ENCODE peak calls at places on chromosomes 7 and 10, in four cellular contexts. I is naive thymus-derived CD8-positive, alpha-beta T cell; X is T-helper 9 cell; Z is IMR-90. K is an unnamed sample.

GRCh38 chr10:122139627-122140151 is 131.4 kb upstream of the BTBD16 start:
- DNase-seq in I (no peak), X (no peak), Z (no peak), K (peak; percentile 72)

GRCh38 chr10:30857803-30858202 is 173.9 kb downstream of the ZNF438 start:
- DNase-seq in I (no peak), X (no peak), Z (peak; percentile 72), K (peak; percentile 99)

GRCh38 chr7:12715372-12716133 is 28.1 kb downstream of the ARL4A start:
- DNase-seq in I (peak; percentile 21), X (no peak), Z (peak; percentile 95), K (peak; percentile 97)

GRCh38 chr7:4713183-4713784 is 31.2 kb downstream of the FOXK1 start:
- DNase-seq in I (no peak), X (no peak), Z (no peak), K (no peak)

GRCh38 chr7:67738-68395 is 124.5 kb upstream of the FAM20C start:
- DNase-seq in I (no peak), X (no peak), Z (peak; percentile 29), K (peak; percentile 5)

GRCh38 chr10:117546630-117547300 is 4.2 kb downstream of the EMX2 start:
- DNase-seq in I (no peak), X (no peak), Z (no peak), K (no peak)

GRCh38 chr7:150450491-150450992 is at the start of gene GIMAP8:
- DNase-seq in I (peak; percentile 63), X (peak; percentile 47), Z (no peak), K (no peak)

GRCh38 chr10:64863836-64864235 is 1342.6 kb downstream of the REEP3 start:
- DNase-seq in I (no peak), X (no peak), Z (no peak), K (no peak)

GRCh38 chr10:1022413-1022812 is 3.2 kb downstream of the IDI2 start:
- DNase-seq in I (no peak), X (no peak), Z (no peak), K (no peak)

GRCh38 chr7:44183386-44183785 is 5.9 kb downstream of the GCK start:
- DNase-seq in I (no peak), X (no peak), Z (no peak), K (no peak)

GRCh38 chr10:69439813-69440506 is 11.3 kb upstream of the TSPAN15 start:
- DNase-seq in I (no peak), X (no peak), Z (no peak), K (peak; percentile 25)

GRCh38 chr10:46559231-46559671 is 2.8 kb upstream of the GPRIN2 start:
- DNase-seq in I (peak; percentile 17), X (no peak), Z (no peak), K (no peak)

K was measured in fibroblast of the aortic adventitia.